ENCODE peak calls at places on chromosomes 7 and 10, in ten cellular contexts. C is OCI-LY7, P is lower lobe of right lung, B is cardiac fibroblast, K is A549, F is right atrium auricular region, N is PC-3, A is endothelial cell, E is body of pancreas, M is stomach. X is an unnamed sample.

GRCh38 chr7:4270268-4270667 is 411.8 kb upstream of the FOXK1 start:
- DNase-seq in K (no peak), E (no peak), N (no peak), A (no peak), F (peak; percentile 42), C (no peak), P (no peak), M (no peak), B (no peak), X (no peak)

GRCh38 chr10:92757720-92758119 is 68.0 kb downstream of the HHEX start:
- DNase-seq in C (peak; percentile 76), A (no peak), P (no peak), E (no peak), B (no peak), K (no peak), N (no peak), M (no peak), F (no peak), X (no peak)

GRCh38 chr10:75887981-75888380 is 456.6 kb downstream of the LRMDA start:
- DNase-seq in P (no peak), B (no peak), M (no peak), C (no peak), E (no peak), A (no peak), N (no peak), K (no peak), F (no peak), X (no peak)

GRCh38 chr7:41007351-41007751 is 695.5 kb downstream of the INHBA start:
- DNase-seq in A (no peak), P (no peak), K (no peak), F (no peak), N (peak; percentile 31), B (peak; percentile 28), M (no peak), C (no peak), E (no peak), X (no peak)

GRCh38 chr10:3419719-3420495 is 247.3 kb upstream of the PITRM1 start:
- DNase-seq in C (no peak), E (no peak), K (no peak), M (no peak), N (no peak), A (no peak), P (no peak), B (no peak), F (no peak), X (no peak)

GRCh38 chr10:3904419-3904975 is 119.5 kb upstream of the KLF6 start:
- DNase-seq in N (no peak), E (no peak), F (no peak), M (no peak), K (no peak), A (no peak), P (no peak), B (no peak), C (no peak), X (no peak)

GRCh38 chr7:134502463-134502862 is 24.9 kb upstream of the AKR1B10 start:
- DNase-seq in P (no peak), A (no peak), B (peak; percentile 80), C (no peak), E (no peak), F (peak; percentile 87), K (no peak), N (peak; percentile 33), M (no peak), X (no peak)

GRCh38 chr10:77636967-77637473 is 588 bp downstream of the KCNMA1 start:
- DNase-seq in B (no peak), N (no peak), K (no peak), A (peak; percentile 18), P (peak; percentile 48), C (no peak), E (no peak), M (no peak), F (no peak), X (no peak)

GRCh38 chr10:103542764-103543616 is 49.5 kb downstream of the NEURL1 start:
- DNase-seq in A (no peak), E (no peak), K (peak; percentile 48), N (peak; percentile 58), P (no peak), M (peak; percentile 40), F (no peak), C (peak; percentile 76), B (peak; percentile 69), X (peak; percentile 16)

GRCh38 chr10:14196113-14196512 is 134.6 kb downstream of the FRMD4A start:
- DNase-seq in E (no peak), M (no peak), C (no peak), A (no peak), K (no peak), B (no peak), F (no peak), N (no peak), P (no peak), X (no peak)

GRCh38 chr10:104403625-104404024 is 50.0 kb downstream of the CFAP58 start:
- DNase-seq in K (no peak), B (no peak), N (no peak), E (no peak), P (no peak), A (no peak), F (no peak), C (no peak), M (no peak), X (no peak)

DNA sequence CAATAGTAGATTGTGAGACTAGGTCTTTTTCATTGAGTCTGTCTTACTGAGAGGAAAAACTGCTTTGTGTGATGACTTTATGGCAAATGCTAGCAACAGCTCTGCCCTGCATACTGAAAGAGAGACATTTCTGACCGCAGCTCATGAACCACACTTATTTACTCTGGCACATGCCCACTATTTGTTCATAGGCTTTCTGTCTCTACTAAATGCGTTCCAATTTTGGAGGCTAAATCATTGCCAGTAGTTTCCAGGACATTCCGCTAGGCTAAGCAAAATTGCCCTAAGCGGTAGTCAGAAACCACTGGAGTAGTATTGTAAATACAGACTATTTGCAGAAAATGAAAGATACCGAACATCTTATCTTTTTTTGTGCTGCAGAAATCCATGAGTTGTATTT is 55.6 kb upstream of the DLX6 start:
- DNase-seq in M (no peak), B (no peak), K (no peak), E (no peak), C (no peak), P (no peak), F (no peak), N (peak; percentile 93), A (no peak), X (no peak)
- TF ChIP-seq CTCF in M (no peak), B (no peak), K (no peak), E (no peak), C (no peak), P (no peak), F (no peak), N (no peak), A (no peak), X (no peak)

GRCh38 chr10:50351483-50352146 is 100.3 kb upstream of the ASAH2 start:
- DNase-seq in M (no peak), N (no peak), K (no peak), C (no peak), A (no peak), P (no peak), F (no peak), E (no peak), B (no peak), X (no peak)

GRCh38 chr10:50346947-50347346 is 95.6 kb upstream of the ASAH2 start:
- DNase-seq in P (no peak), K (no peak), B (no peak), F (no peak), M (no peak), C (no peak), N (no peak), E (no peak), A (no peak), X (no peak)

GRCh38 chr10:50347394-50347802 is 96.1 kb upstream of the ASAH2 start:
- DNase-seq in B (peak; percentile 22), F (no peak), N (no peak), K (no peak), A (no peak), E (no peak), C (peak; percentile 8), M (no peak), P (no peak), X (no peak)

GRCh38 chr10:50350366-50350765 is 99.0 kb upstream of the ASAH2 start:
- DNase-seq in P (no peak), C (no peak), M (no peak), B (no peak), E (no peak), F (no peak), K (no peak), N (no peak), A (no peak), X (no peak)

DNA sequence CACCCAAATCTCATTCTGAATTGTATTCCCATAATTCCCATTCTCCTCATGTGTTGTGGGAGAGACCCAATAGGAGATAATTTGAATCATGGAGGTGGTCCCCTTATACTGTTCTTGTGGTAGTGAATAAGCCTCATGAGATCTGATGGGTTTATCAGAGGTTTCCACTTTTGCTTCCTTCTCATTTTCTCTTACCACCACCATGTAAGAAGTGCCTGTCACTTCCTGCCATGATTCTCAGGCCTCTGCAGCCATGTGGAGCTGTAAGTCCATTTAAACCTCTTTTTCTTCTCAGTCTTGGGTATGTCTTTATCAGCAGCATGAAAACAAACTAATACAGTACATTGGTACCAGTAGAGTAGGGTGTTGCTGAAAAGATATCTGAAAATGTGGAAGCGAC is 98.2 kb upstream of the ASAH2 start:
- DNase-seq in N (no peak), M (no peak), B (no peak), E (no peak), A (no peak), C (no peak), P (no peak), F (no peak), K (no peak), X (no peak)
- TF ChIP-seq CTCF in N (no peak), M (no peak), B (no peak), E (no peak), A (no peak), C (no peak), P (no peak), F (no peak), K (no peak), X (no peak)

GRCh38 chr7:32266932-32267475 is 196.8 kb upstream of the PDE1C start:
- DNase-seq in F (no peak), N (no peak), M (no peak), B (no peak), C (no peak), P (no peak), A (no peak), K (no peak), E (no peak), X (no peak)
- TF ChIP-seq CTCF in F (no peak), N (no peak), M (no peak), B (no peak), C (no peak), P (no peak), A (no peak), K (no peak), E (no peak), X (no peak)

DNA sequence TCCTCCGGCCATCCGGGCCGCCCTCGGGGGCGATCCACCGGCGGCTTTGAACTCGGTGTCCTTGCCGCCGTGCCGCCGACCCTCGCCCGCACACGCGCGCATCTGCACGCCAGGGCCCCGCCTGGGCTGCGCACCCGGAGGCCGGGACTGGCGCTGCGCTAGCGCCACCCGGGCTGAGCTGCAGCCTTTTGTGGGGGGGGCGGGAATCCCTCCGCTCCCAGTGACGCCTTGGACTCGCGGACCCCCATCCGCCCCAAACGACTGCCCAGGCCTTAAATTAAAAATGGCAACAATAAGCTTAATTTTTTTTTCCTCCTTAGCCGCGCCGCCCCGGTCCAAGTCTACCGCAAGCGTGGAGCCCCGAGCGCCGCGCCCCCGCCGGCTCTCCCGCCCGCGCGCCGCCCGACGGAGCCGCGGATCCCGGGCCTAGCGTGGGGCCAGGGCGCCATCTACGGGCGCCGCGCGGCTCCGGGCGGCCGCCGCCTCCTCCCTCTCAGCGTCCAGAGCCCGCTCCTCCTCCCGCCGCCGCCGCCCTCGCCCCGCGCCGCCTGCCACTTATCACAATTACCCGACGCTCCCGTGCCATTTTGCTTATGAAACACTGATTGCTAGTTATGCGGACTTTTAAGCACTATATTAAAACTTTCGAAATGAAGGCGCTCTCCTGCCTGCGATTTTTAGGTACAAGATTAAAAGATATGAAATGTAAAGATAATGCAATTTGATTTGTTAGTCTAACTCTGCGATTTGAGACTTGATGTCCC is 7.5 kb upstream of the EBF3 start:
- DNase-seq in B (peak; percentile 72), E (peak; percentile 58), N (peak; percentile 56), C (no peak), A (peak; percentile 78), K (peak; percentile 63), M (peak; percentile 59), F (no peak), P (peak; percentile 70), X (no peak)
- TF ChIP-seq CTCF in B (peak; percentile 12), E (no peak), N (no peak), C (peak; percentile 36), A (no peak), K (peak; percentile 92), M (no peak), F (peak; percentile 53), P (peak; percentile 30), X (peak; percentile 67)